ENCODE peak calls at places on chromosomes 2 and 18, in four cellular contexts. G, Y, L and A are unnamed samples. For H3K9me3, the result is how much of the 10 kb centered on the place peaks cover.

GRCh38 chr18:13136056-13136688 is 82.4 kb upstream of the LDLRAD4 start:
- DNase-seq in G (no peak), Y (no peak), L (no peak), A (peak)

GRCh38 chr2:142825861-142826260 is 51.6 kb upstream of the KYNU start:
- DNase-seq in G (peak), Y (peak), L (no peak), A (peak)

GRCh38 chr2:100741880-100742814 is 77.8 kb upstream of the NPAS2 start:
- DNase-seq in G (peak), Y (no peak), L (no peak), A (peak)

GRCh38 chr2:190344275-190344827 is 962 bp downstream of the INPP1 start:
- DNase-seq in G (no peak), Y (peak), L (peak), A (peak)

GRCh38 chr2:28135324-28135723 is 244.8 kb downstream of the BABAM2 start:
- DNase-seq in G (no peak), Y (no peak), L (no peak), A (no peak)

GRCh38 chr18:35500113-35500512 is 2.4 kb upstream of the INO80C start:
- DNase-seq in G (no peak), Y (no peak), L (no peak), A (no peak)

GRCh38 chr2:182186132-182186735 is 200.6 kb downstream of the PPP1R1C start:
- DNase-seq in G (peak), Y (peak), L (no peak), A (peak)

GRCh38 chr18:51074605-51075004 is 44.6 kb downstream of the SMAD4 start:
- DNase-seq in G (no peak), Y (no peak), L (no peak), A (no peak)

GRCh38 chr2:125086313-125087184 is 1061.5 kb downstream of the CNTNAP5 start:
- DNase-seq in G (no peak), Y (no peak), L (peak), A (no peak)

GRCh38 chr18:75135158-75135725 is 73.7 kb downstream of the PTGR3 start:
- DNase-seq in G (no peak), Y (no peak), L (peak), A (no peak)

GRCh38 chr18:79583984-79584401 is 95.6 kb upstream of the CTDP1 start:
- DNase-seq in G (no peak), Y (no peak), L (no peak), A (no peak)

GRCh38 chr2:102120261-102121259 is 22.0 kb upstream of the IL1R1 start:
- DNase-seq in G (no peak), Y (no peak), L (peak), A (no peak)

GRCh38 chr18:49206717-49207116 is 253.7 kb downstream of the DYM start:
- DNase-seq in G (peak), Y (no peak), L (no peak), A (peak)

GRCh38 chr2:189221811-189222210 is 42.2 kb upstream of the COL5A2 start:
- DNase-seq in G (peak), Y (peak), L (no peak), A (peak)

GRCh38 chr2:84832772-84833461 is 48.0 kb downstream of the TRABD2A start:
- DNase-seq in G (no peak), Y (no peak), L (peak), A (no peak)

GRCh38 chr2:64326578-64327050 is 127.3 kb upstream of the LGALSL start:
- DNase-seq in G (no peak), Y (no peak), L (no peak), A (no peak)

GRCh38 chr2:86621290-86621943 is 2.2 kb downstream of the RNF103 start:
- DNase-seq in G (peak), Y (peak), L (no peak), A (peak)

GRCh38 chr2:231745303-231746038 is 35.6 kb downstream of the PDE6D start:
- DNase-seq in G (no peak), Y (no peak), L (no peak), A (no peak)

GRCh38 chr2:158184001-158184400 is 82.3 kb downstream of the UPP2 start:
- DNase-seq in G (no peak), Y (no peak), L (no peak), A (no peak)

GRCh38 chr2:11598228-11598731 is 64.4 kb downstream of the GREB1 start:
- DNase-seq in G (no peak), Y (no peak), L (no peak), A (no peak)

GRCh38 chr2:128454980-128455709 is 136.5 kb upstream of the HS6ST1 start:
- DNase-seq in G (no peak), Y (no peak), L (no peak), A (no peak)

GRCh38 chr2:26630669-26631360 is 10.4 kb downstream of the CIB4 start:
- DNase-seq in G (peak), Y (no peak), L (no peak), A (no peak)

GRCh38 chr18:55018602-55019001 is 59.3 kb upstream of the CCDC68 start:
- DNase-seq in G (peak), Y (peak), L (no peak), A (peak)

GRCh38 chr18:56112013-56112749 is 524.2 kb upstream of the TCF4 start:
- DNase-seq in G (peak), Y (peak), L (no peak), A (peak)

GRCh38 chr2:189421644-189422043 is 19.6 kb upstream of the WDR75 start:
- DNase-seq in G (peak), Y (no peak), L (no peak), A (peak)

GRCh38 chr2:109410021-109410815 is 203.5 kb downstream of the SEPTIN10 start:
- DNase-seq in G (peak), Y (no peak), L (no peak), A (no peak)

GRCh38 chr18:8261651-8262091 is 347.6 kb upstream of the RAB12 start:
- DNase-seq in G (no peak), Y (no peak), L (no peak), A (no peak)

GRCh38 chr2:72127401-72128058 is 20.1 kb downstream of the CYP26B1 start:
- DNase-seq in G (no peak), Y (no peak), L (peak), A (no peak)

GRCh38 chr2:673615-674318 is 3.4 kb downstream of the TMEM18 start:
- DNase-seq in G (peak), Y (peak), L (no peak), A (peak)
- H3K9ac ChIP-seq in G (peak), Y (no peak), L (no peak), A (no peak)

GRCh38 chr2:162490795-162491470 is 147.0 kb downstream of the GCA start:
- DNase-seq in G (no peak), Y (no peak), L (no peak), A (no peak)

GRCh38 chr2:162492225-162492624 is 148.3 kb downstream of the GCA start:
- DNase-seq in G (no peak), Y (no peak), L (no peak), A (no peak)

GRCh38 chr2:162487816-162488215 is 143.9 kb downstream of the GCA start:
- DNase-seq in G (no peak), Y (no peak), L (no peak), A (no peak)

GRCh38 chr2:162490052-162490717 is 146.3 kb downstream of the GCA start:
- DNase-seq in G (peak), Y (no peak), L (no peak), A (no peak)
- H3K27ac ChIP-seq in G (no peak), Y (no peak), L (no peak), A (no peak)

GRCh38 chr2:2157400-2157799 is 173.7 kb downstream of the MYT1L start:
- DNase-seq in G (no peak), Y (no peak), L (no peak), A (no peak)
- H3K9me3 ChIP-seq in G (under half), Y (under half), L (under half), A (under half)

GRCh38 chr2:9652898-9653479 is 22.2 kb upstream of the YWHAQ start:
- DNase-seq in G (no peak), Y (no peak), L (no peak), A (no peak)
- H3K9ac ChIP-seq in G (no peak), Y (no peak), L (no peak), A (no peak)

GRCh38 chr2:145595296-145595695 is 1075.4 kb upstream of the ZEB2 start:
- DNase-seq in G (peak), Y (no peak), L (no peak), A (peak)
- H3K27ac ChIP-seq in G (no peak), Y (no peak), L (no peak), A (no peak)

GRCh38 chr2:136005462-136006205 is 20.2 kb upstream of the DARS1 start:
- DNase-seq in G (no peak), Y (no peak), L (no peak), A (no peak)
- H3K9me3 ChIP-seq in G (under half), Y (under half), L (under half), A (under half)

GRCh38 chr2:20106746-20107145 is 55.3 kb upstream of the LAPTM4A start:
- DNase-seq in G (no peak), Y (peak), L (peak), A (peak)
- H3K9ac ChIP-seq in G (no peak), Y (no peak), L (no peak), A (no peak)

GRCh38 chr2:216110620-216111019 is 1.5 kb downstream of the XRCC5 start:
- DNase-seq in G (peak), Y (no peak), L (no peak), A (no peak)
- H3K27ac ChIP-seq in G (peak), Y (peak), L (no peak), A (peak)